ENCODE peak calls at places on chromosome 6, in seven cellular contexts. H is WERI-Rb-1, W is fibroblast of the aortic adventitia, K is mesenchymal stem cell, S is PC-3, G is adrenal gland, Q is astrocyte of the spinal cord. L is an unnamed sample.

GRCh38 chr6:80477591-80478370 is 371.3 kb downstream of the BCKDHB start:
- DNase-seq in H (no peak), W (no peak), K (peak; percentile 66), S (no peak), G (no peak), Q (peak; percentile 22), L (no peak)

GRCh38 chr6:123821112-123821511 is 17.4 kb downstream of the NKAIN2 start:
- DNase-seq in H (no peak), W (no peak), K (no peak), S (no peak), G (no peak), Q (no peak), L (no peak)

GRCh38 chr6:2970034-2970685 is 1.2 kb downstream of the SERPINB6 start:
- DNase-seq in H (no peak), W (peak; percentile 39), K (peak; percentile 38), S (no peak), G (peak; percentile 36), Q (peak; percentile 30), L (no peak)

GRCh38 chr6:110035321-110035720 is 57.2 kb downstream of the GPR6 start:
- DNase-seq in H (no peak), W (no peak), K (no peak), S (no peak), G (no peak), Q (no peak), L (no peak)

GRCh38 chr6:52815167-52816092 is 11.8 kb upstream of the GSTA1 start:
- DNase-seq in H (peak; percentile 82), W (peak; percentile 60), K (peak; percentile 72), S (peak; percentile 74), G (peak; percentile 64), Q (peak; percentile 42), L (no peak)

GRCh38 chr6:43432009-43432945 is 4.9 kb downstream of the ABCC10 start:
- DNase-seq in H (no peak), W (no peak), K (no peak), S (no peak), G (no peak), Q (no peak), L (no peak)

GRCh38 chr6:11804135-11804534 is 25.5 kb upstream of the ADTRP start:
- DNase-seq in H (no peak), W (no peak), K (peak; percentile 20), S (no peak), G (no peak), Q (no peak), L (no peak)

GRCh38 chr6:103798166-103798565 is 1061.6 kb downstream of the HACE1 start:
- DNase-seq in H (no peak), W (no peak), K (no peak), S (no peak), G (no peak), Q (no peak), L (no peak)

GRCh38 chr6:45378324-45378926 is 691 bp upstream of the SUPT3H start:
- DNase-seq in H (no peak), W (no peak), K (no peak), S (no peak), G (peak; percentile 61), Q (peak; percentile 25), L (peak; percentile 79)

GRCh38 chr6:52183131-52183530 is 3.0 kb upstream of the IL17A start:
- DNase-seq in H (no peak), W (no peak), K (no peak), S (no peak), G (no peak), Q (no peak), L (no peak)

GRCh38 chr6:8707956-8708772 is 272.8 kb upstream of the SLC35B3 start:
- DNase-seq in H (peak; percentile 18), W (no peak), K (peak; percentile 3), S (peak; percentile 62), G (peak; percentile 30), Q (peak; percentile 21), L (peak; percentile 9)

GRCh38 chr6:143535189-143535614 is 23.7 kb upstream of the FUCA2 start:
- DNase-seq in H (no peak), W (no peak), K (no peak), S (no peak), G (no peak), Q (no peak), L (no peak)

GRCh38 chr6:112396221-112396620 is 49.1 kb downstream of the RFPL4B start:
- DNase-seq in H (no peak), W (no peak), K (no peak), S (peak; percentile 47), G (no peak), Q (no peak), L (no peak)

GRCh38 chr6:29720863-29721262 is 2.4 kb upstream of the HLA-F start:
- DNase-seq in H (peak; percentile 55), W (no peak), K (no peak), S (peak; percentile 19), G (no peak), Q (no peak), L (no peak)

GRCh38 chr6:147227770-147228320 is 23.6 kb downstream of the STXBP5 start:
- DNase-seq in H (no peak), W (no peak), K (peak; percentile 25), S (no peak), G (no peak), Q (no peak), L (no peak)

GRCh38 chr6:140809694-140810101 is 1323.0 kb upstream of the GJE1 start:
- DNase-seq in H (no peak), W (no peak), K (peak; percentile 59), S (no peak), G (no peak), Q (peak; percentile 50), L (no peak)

GRCh38 chr6:144722214-144722737 is 437.1 kb downstream of the UTRN start:
- DNase-seq in H (no peak), W (peak; percentile 5), K (no peak), S (peak; percentile 46), G (no peak), Q (no peak), L (no peak)

GRCh38 chr6:129353067-129353466 is 356.9 kb downstream of the ARHGAP18 start:
- DNase-seq in H (no peak), W (no peak), K (no peak), S (peak; percentile 13), G (no peak), Q (no peak), L (peak; percentile 59)

GRCh38 chr6:123534264-123534663 is 102.5 kb downstream of the TRDN start:
- DNase-seq in H (no peak), W (peak; percentile 26), K (peak; percentile 76), S (no peak), G (no peak), Q (no peak), L (peak; percentile 42)

GRCh38 chr6:166402582-166403277 is 20.0 kb upstream of the MPC1 start:
- DNase-seq in H (no peak), W (peak; percentile 85), K (peak; percentile 37), S (no peak), G (no peak), Q (no peak), L (no peak)

GRCh38 chr6:166397849-166398248 is 15.1 kb upstream of the MPC1 start:
- DNase-seq in H (no peak), W (no peak), K (no peak), S (no peak), G (no peak), Q (no peak), L (no peak)

GRCh38 chr6:166395778-166396177 is 13.0 kb upstream of the MPC1 start:
- DNase-seq in H (no peak), W (no peak), K (no peak), S (no peak), G (no peak), Q (no peak), L (no peak)

GRCh38 chr6:166398348-166398747 is 15.6 kb upstream of the MPC1 start:
- DNase-seq in H (no peak), W (no peak), K (no peak), S (no peak), G (no peak), Q (no peak), L (no peak)

DNA sequence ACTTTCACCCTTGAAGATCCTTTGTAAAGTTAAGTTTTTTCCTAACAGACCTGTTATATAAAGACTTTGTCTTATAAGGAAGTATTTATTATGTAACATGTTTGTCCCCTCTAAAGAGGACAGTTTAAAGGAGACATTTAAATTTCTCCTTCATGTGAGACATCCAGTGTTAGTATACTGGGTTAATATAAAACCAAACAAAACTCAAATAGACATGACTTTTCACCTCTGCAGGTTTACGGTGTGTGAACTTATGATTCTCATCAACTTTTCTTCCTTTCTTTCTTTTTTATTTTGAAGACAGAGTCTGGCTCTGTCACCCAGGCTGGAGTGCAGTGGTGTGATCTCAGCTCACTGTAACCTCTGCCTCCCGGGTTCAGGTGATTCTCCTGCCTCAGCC is 17.4 kb upstream of the MPC1 start:
- DNase-seq in H (no peak), W (peak; percentile 10), K (no peak), S (no peak), G (no peak), Q (no peak), L (no peak)
- H3K4me3 ChIP-seq in H (no peak overlapping the region), W (no peak overlapping the region), K (no peak overlapping the region), S (no peak overlapping the region), G (no peak overlapping the region), Q (no peak overlapping the region), L (no peak overlapping the region)

DNA sequence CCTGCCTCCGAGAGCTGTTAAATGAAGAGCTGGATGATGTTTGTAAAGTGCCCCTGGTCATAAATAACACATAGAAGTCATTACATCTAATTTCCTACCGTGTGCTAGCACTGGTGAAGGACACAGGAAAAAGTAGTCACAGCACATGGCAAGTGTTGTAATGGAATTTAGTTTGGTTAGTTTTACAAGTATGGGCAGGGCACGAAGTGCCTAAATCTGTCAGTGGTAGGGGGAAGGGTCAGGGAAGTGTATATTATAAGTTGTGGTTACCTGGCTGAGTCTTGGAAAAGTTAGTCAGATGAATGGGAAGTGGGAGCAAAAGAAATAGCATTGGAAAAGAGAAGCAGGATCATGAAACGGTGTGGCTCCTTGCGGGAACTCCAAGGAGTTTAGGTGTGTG is 1.6 kb downstream of the RIPPLY2 start:
- DNase-seq in H (no peak), W (no peak), K (no peak), S (peak; percentile 14), G (no peak), Q (no peak), L (no peak)
- H3K4me3 ChIP-seq in H (no peak overlapping the region), W (no peak overlapping the region), K (no peak overlapping the region), S (no peak overlapping the region), G (no peak overlapping the region), Q (no peak overlapping the region), L (no peak overlapping the region)

DNA sequence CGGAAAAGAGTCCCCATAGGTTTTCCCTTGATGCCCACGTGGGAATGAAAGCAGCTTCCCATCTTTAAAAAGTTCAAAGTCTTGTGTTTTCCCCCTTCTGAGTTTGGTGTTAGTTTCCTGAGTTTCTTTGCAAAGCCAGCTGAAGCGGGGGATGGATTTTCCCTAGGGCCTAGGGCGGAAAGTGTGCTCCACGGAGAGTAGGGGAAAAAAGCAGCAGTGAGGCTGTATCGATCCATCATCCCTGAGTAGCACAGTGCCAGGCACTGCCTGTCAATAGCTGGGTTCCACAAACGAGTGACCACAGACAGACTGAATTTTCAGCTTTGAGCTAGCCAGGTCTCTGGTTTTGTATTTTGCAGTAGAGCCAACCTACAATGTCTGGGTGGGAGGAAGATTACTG is 1.4 kb downstream of the DAAM2 start:
- DNase-seq in H (no peak), W (no peak), K (no peak), S (no peak), G (no peak), Q (no peak), L (no peak)
- H3K4me3 ChIP-seq in H (no peak overlapping the region), W (no peak overlapping the region), K (peak overlapping the region; percentile 90), S (no peak overlapping the region), G (no peak overlapping the region), Q (peak overlapping the region; percentile 59), L (peak overlapping the region; percentile 88)

DNA sequence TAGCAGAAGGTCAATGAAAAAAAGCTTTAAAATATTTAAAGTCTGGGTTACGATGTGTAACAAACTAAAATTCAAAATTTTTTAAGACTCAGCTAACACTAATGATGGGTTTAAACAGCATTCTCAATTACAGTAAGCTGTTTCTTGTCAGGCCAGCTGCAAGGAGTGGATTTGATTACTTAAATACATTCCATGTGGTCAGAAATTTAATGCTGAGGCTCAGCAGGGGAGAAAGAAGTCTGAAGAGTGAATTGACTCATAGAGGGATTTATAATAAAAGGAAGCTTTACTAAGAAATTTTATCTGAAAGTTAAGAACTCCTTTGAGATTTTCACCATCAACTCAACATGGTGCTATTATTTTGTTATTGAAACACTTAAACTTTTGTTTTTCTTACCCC is 398.6 kb downstream of the KHDRBS2 start:
- DNase-seq in H (no peak), W (no peak), K (peak; percentile 73), S (no peak), G (no peak), Q (peak; percentile 2), L (no peak)
- H3K4me3 ChIP-seq in H (no peak overlapping the region), W (no peak overlapping the region), K (no peak overlapping the region), S (no peak overlapping the region), G (no peak overlapping the region), Q (no peak overlapping the region), L (no peak overlapping the region)

L was measured in right cardiac atrium.